ENCODE peak calls at places on chromosomes 3 and 15, in five cellular contexts. B, O, F, L and D are unnamed samples. For H3K4me1, the result is how much of the 10 kb centered on the place peaks cover.

GRCh38 chr15:76377217-76377616 is 40.6 kb downstream of the ISL2 start:
- DNase-seq in B (no peak), O (no peak), F (no peak), L (no peak), D (no peak)

GRCh38 chr15:61041886-61042285 is 187.2 kb downstream of the RORA start:
- DNase-seq in B (no peak), O (no peak), F (no peak), L (no peak), D (no peak)

GRCh38 chr3:148366743-148367410 is 330.8 kb upstream of the AGTR1 start:
- DNase-seq in B (no peak), O (peak), F (no peak), L (no peak), D (no peak)

GRCh38 chr3:77773084-77773483 is 733.2 kb downstream of the ROBO2 start:
- DNase-seq in B (no peak), O (no peak), F (no peak), L (no peak), D (no peak)

GRCh38 chr15:89112341-89112971 is 24.2 kb downstream of the ABHD2 start:
- DNase-seq in B (no peak), O (peak), F (peak), L (no peak), D (peak)

GRCh38 chr15:88663216-88663615 is 24.4 kb downstream of the ISG20 start:
- DNase-seq in B (no peak), O (peak), F (no peak), L (no peak), D (no peak)

GRCh38 chr3:63043631-63044030 is 168.4 kb upstream of the CADPS start:
- DNase-seq in B (no peak), O (peak), F (no peak), L (no peak), D (peak)

GRCh38 chr3:170355738-170356595 is 1.5 kb upstream of the SKIL start:
- DNase-seq in B (no peak), O (peak), F (peak), L (peak), D (peak)

GRCh38 chr3:15206662-15207576 is 873 bp downstream of the CAPN7 start:
- DNase-seq in B (peak), O (peak), F (no peak), L (peak), D (peak)

GRCh38 chr3:14130230-14130629 is 5.4 kb downstream of the TMEM43 start:
- DNase-seq in B (no peak), O (no peak), F (no peak), L (no peak), D (no peak)

GRCh38 chr3:71805199-71805598 is 20.3 kb upstream of the PROK2 start:
- DNase-seq in B (no peak), O (no peak), F (no peak), L (no peak), D (no peak)

GRCh38 chr15:48602358-48603122 is 43.0 kb downstream of the FBN1 start:
- DNase-seq in B (no peak), O (peak), F (no peak), L (no peak), D (no peak)

GRCh38 chr3:128488636-128488994 is 4.4 kb downstream of the GATA2 start:
- DNase-seq in B (no peak), O (peak), F (no peak), L (no peak), D (no peak)
- H3K4me1 ChIP-seq in B (half or more), O (under half), F (under half), L (under half), D (under half)

GRCh38 chr3:186754006-186754405 is 29.4 kb upstream of the EIF4A2 start:
- DNase-seq in B (no peak), O (no peak), F (no peak), L (no peak), D (no peak)

GRCh38 chr3:186757686-186758220 is 25.6 kb upstream of the EIF4A2 start:
- DNase-seq in B (no peak), O (no peak), F (no peak), L (no peak), D (no peak)

GRCh38 chr3:186759231-186759930 is 24.0 kb upstream of the EIF4A2 start:
- DNase-seq in B (no peak), O (no peak), F (no peak), L (no peak), D (no peak)

GRCh38 chr3:186760141-186760813 is 23.1 kb upstream of the EIF4A2 start:
- DNase-seq in B (no peak), O (no peak), F (no peak), L (no peak), D (no peak)

GRCh38 chr3:186757214-186757613 is 26.2 kb upstream of the EIF4A2 start:
- DNase-seq in B (no peak), O (no peak), F (no peak), L (no peak), D (no peak)
- H3K4me1 ChIP-seq in B (under half), O (under half), F (under half), L (under half), D (under half)

GRCh38 chr15:81195339-81195864 is 1.3 kb upstream of the IL16 start:
- DNase-seq in B (no peak), O (no peak), F (no peak), L (no peak), D (no peak)
- H3K4me1 ChIP-seq in B (under half), O (under half), F (under half), L (under half), D (under half)

GRCh38 chr3:60000311-60001105 is 950.7 kb upstream of the CFAP20DC start:
- DNase-seq in B (no peak), O (no peak), F (no peak), L (no peak), D (no peak)

GRCh38 chr3:60001369-60001768 is 951.5 kb upstream of the CFAP20DC start:
- DNase-seq in B (peak), O (no peak), F (no peak), L (no peak), D (no peak)

GRCh38 chr3:59995563-59995962 is 945.7 kb upstream of the CFAP20DC start:
- DNase-seq in B (no peak), O (no peak), F (no peak), L (no peak), D (no peak)

GRCh38 chr3:59994720-59995304 is 945.0 kb upstream of the CFAP20DC start:
- DNase-seq in B (no peak), O (no peak), F (no peak), L (no peak), D (no peak)

GRCh38 chr3:59998040-59998439 is 948.2 kb upstream of the CFAP20DC start:
- DNase-seq in B (no peak), O (no peak), F (no peak), L (no peak), D (no peak)
- H3K4me1 ChIP-seq in B (half or more), O (under half), F (under half), L (under half), D (under half)

GRCh38 chr3:30679045-30679444 is 72.6 kb downstream of the TGFBR2 start:
- DNase-seq in B (no peak), O (no peak), F (no peak), L (no peak), D (no peak)
- H3K4me1 ChIP-seq in B (half or more), O (under half), F (half or more), L (under half), D (half or more)